ENCODE peak calls at places on chromosomes 16 and 17, in eight cellular contexts. X is ovary, L is lung, O is lower lobe of right lung, R is thoracic aorta, P is fibroblast of lung, E is endodermal cell, B is cardiac muscle cell. W is an unnamed sample. For H3K36me3 and H3K4me1, the result is how much of the 10 kb centered on the place peaks cover.

GRCh38 chr16:30335598-30336474 is 19.3 kb downstream of the CD2BP2 start:
- DNase-seq in X (no peak), L (no peak), O (no peak), R (no peak), P (peak), E (peak), B (peak), W (peak)

GRCh38 chr16:53756329-53756996 is 52.5 kb downstream of the FTO start:
- DNase-seq in X (no peak), L (no peak), O (no peak), R (no peak), P (peak), E (no peak), B (peak), W (no peak)

GRCh38 chr16:50389900-50390896 is 21.4 kb upstream of the BRD7 start:
- DNase-seq in X (no peak), L (no peak), O (no peak), R (no peak), P (no peak), E (no peak), B (no peak), W (no peak)

GRCh38 chr16:74140557-74140956 is 156.1 kb upstream of the PSMD7 start:
- DNase-seq in X (no peak), L (no peak), O (no peak), R (no peak), P (no peak), E (no peak), B (no peak), W (no peak)

GRCh38 chr16:74522160-74522559 is 84.8 kb downstream of the GLG1 start:
- DNase-seq in X (no peak), L (no peak), O (no peak), R (no peak), P (peak), E (no peak), B (peak), W (no peak)

GRCh38 chr17:50619489-50619888 is 15.2 kb upstream of the ABCC3 start:
- DNase-seq in X (no peak), L (no peak), O (no peak), R (no peak), P (no peak), E (no peak), B (no peak), W (no peak)

GRCh38 chr17:46952115-46952514 is 26.9 kb downstream of the RPRML start:
- DNase-seq in X (no peak), L (no peak), O (no peak), R (no peak), P (no peak), E (no peak), B (no peak), W (no peak)

GRCh38 chr17:3693829-3694231 is 2.1 kb downstream of the P2RX5 start:
- DNase-seq in X (no peak), L (no peak), O (no peak), R (no peak), P (no peak), E (no peak), B (no peak), W (peak)

GRCh38 chr17:3983945-3984484 is 19.8 kb upstream of the ATP2A3 start:
- DNase-seq in X (no peak), L (no peak), O (peak), R (no peak), P (peak), E (peak), B (peak), W (no peak)

GRCh38 chr17:37405955-37406634 is 541 bp downstream of the ACACA start:
- DNase-seq in X (no peak), L (no peak), O (no peak), R (no peak), P (peak), E (no peak), B (peak), W (no peak)

GRCh38 chr17:46736100-46736499 is 82.4 kb downstream of the WNT3 start:
- DNase-seq in X (no peak), L (no peak), O (no peak), R (no peak), P (no peak), E (peak), B (no peak), W (no peak)

GRCh38 chr17:27818311-27819170 is 18.2 kb upstream of the NOS2 start:
- DNase-seq in X (peak), L (no peak), O (no peak), R (no peak), P (no peak), E (no peak), B (peak), W (peak)

GRCh38 chr16:89801800-89802199 is 14.6 kb downstream of the FANCA start:
- DNase-seq in X (no peak), L (no peak), O (no peak), R (no peak), P (no peak), E (no peak), B (peak), W (no peak)

GRCh38 chr17:73911726-73912359 is 267.6 kb upstream of the SDK2 start:
- DNase-seq in X (no peak), L (no peak), O (no peak), R (no peak), P (no peak), E (peak), B (no peak), W (no peak)

GRCh38 chr16:1194665-1195392 is 30.2 kb downstream of the TPSG1 start:
- DNase-seq in X (peak), L (no peak), O (no peak), R (no peak), P (no peak), E (peak), B (no peak), W (no peak)

GRCh38 chr16:67260426-67261063 is 11.8 kb downstream of the SLC9A5 start:
- DNase-seq in X (no peak), L (no peak), O (peak), R (no peak), P (peak), E (peak), B (peak), W (no peak)

GRCh38 chr16:89164436-89164835 is 7.1 kb upstream of the CDH15 start:
- DNase-seq in X (no peak), L (no peak), O (no peak), R (no peak), P (no peak), E (no peak), B (no peak), W (no peak)

GRCh38 chr17:28475151-28475900 is 1.9 kb downstream of the SLC13A2 start:
- DNase-seq in X (no peak), L (no peak), O (no peak), R (no peak), P (no peak), E (no peak), B (no peak), W (no peak)

GRCh38 chr17:9074106-9074505 is 52.8 kb downstream of the NTN1 start:
- DNase-seq in X (no peak), L (no peak), O (no peak), R (no peak), P (peak), E (no peak), B (no peak), W (no peak)

GRCh38 chr16:81190667-81191066 is 47.8 kb upstream of the BCO1 start:
- DNase-seq in X (no peak), L (no peak), O (no peak), R (no peak), P (peak), E (no peak), B (peak), W (no peak)

GRCh38 chr16:9119795-9120194 is 28.4 kb downstream of the HAPSTR1 start:
- DNase-seq in X (no peak), L (peak), O (no peak), R (no peak), P (peak), E (no peak), B (peak), W (no peak)

GRCh38 chr17:69961488-69962145 is 113.4 kb upstream of the KCNJ16 start:
- DNase-seq in X (peak), L (no peak), O (no peak), R (no peak), P (no peak), E (peak), B (no peak), W (peak)

GRCh38 chr16:27402964-27403600 is 1.1 kb downstream of the IL21R start:
- DNase-seq in X (no peak), L (no peak), O (no peak), R (no peak), P (no peak), E (no peak), B (no peak), W (no peak)

GRCh38 chr17:66152756-66153155 is 39.2 kb downstream of the CEP112 start:
- DNase-seq in X (no peak), L (no peak), O (no peak), R (no peak), P (peak), E (no peak), B (peak), W (no peak)

GRCh38 chr16:85460983-85461813 is 151.9 kb upstream of the GSE1 start:
- DNase-seq in X (peak), L (peak), O (no peak), R (no peak), P (peak), E (peak), B (peak), W (no peak)

GRCh38 chr16:83992624-83993023 is 24.6 kb downstream of the NECAB2 start:
- DNase-seq in X (no peak), L (no peak), O (no peak), R (no peak), P (peak), E (no peak), B (peak), W (no peak)

GRCh38 chr16:70664325-70665112 is 18.2 kb downstream of the IL34 start:
- DNase-seq in X (peak), L (no peak), O (no peak), R (no peak), P (no peak), E (peak), B (no peak), W (no peak)

GRCh38 chr17:72609501-72609900 is 483.0 kb downstream of the SLC39A11 start:
- DNase-seq in X (no peak), L (no peak), O (no peak), R (no peak), P (peak), E (no peak), B (no peak), W (peak)

GRCh38 chr17:16121915-16122314 is 93.4 kb downstream of the NCOR1 start:
- DNase-seq in X (no peak), L (no peak), O (no peak), R (no peak), P (no peak), E (no peak), B (no peak), W (no peak)
- H3K36me3 ChIP-seq in X (under half), L (under half), O (half or more), R (under half), P (under half), E (half or more), B (half or more), W (half or more)

GRCh38 chr17:45149037-45149668 is 878 bp downstream of the HEXIM1 start:
- DNase-seq in X (peak), L (peak), O (peak), R (no peak), P (peak), E (peak), B (peak), W (peak)
- TF ChIP-seq CTCF in X (peak), L (peak), O (peak), R (peak), P (peak), E (peak), B (peak), W (peak)

GRCh38 chr17:64328036-64328874 is 62.4 kb downstream of the PECAM1 start:
- DNase-seq in X (no peak), L (no peak), O (no peak), R (no peak), P (no peak), E (no peak), B (peak), W (no peak)
- H3K4me1 ChIP-seq in X (under half), L (under half), O (half or more), R (half or more), P (under half), E (under half), B (under half), W (under half)

DNA sequence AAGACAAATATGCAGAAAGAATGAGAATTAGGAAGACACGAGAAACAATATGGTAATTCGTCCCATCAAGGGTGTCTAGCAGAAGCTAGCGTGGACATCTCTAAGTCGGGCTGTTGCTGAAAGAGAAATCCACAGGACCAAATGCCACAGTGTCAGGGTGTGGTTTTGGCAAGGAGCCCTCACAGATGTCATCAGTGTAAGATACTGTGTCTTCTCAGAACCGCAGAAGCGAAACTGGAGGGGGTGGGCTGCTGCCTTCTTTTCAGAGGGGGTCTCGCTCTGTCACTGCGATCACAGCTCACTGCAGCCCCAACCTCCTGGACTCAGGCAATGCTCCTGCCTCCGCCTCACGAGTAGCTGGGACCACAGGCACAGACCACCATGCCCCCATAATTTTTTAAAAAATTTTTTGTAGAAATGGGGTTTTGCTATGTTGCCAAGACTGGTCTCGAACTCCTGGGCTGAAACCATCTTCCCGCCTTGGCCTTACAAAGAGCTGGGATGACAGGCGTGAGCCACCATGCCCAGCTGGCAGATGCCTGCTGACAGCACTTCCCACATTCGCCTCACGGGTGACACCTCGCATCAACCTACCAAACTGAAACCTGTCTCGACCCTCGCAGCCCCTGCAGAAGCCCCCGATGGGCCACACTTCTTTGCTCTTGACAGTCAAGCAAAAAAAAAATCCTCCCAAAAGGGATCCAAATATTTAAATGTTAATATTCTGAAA is 26.2 kb downstream of the TRAP1 start:
- DNase-seq in X (no peak), L (no peak), O (no peak), R (no peak), P (peak), E (no peak), B (no peak), W (no peak)
- H3K36me3 ChIP-seq in X (under half), L (under half), O (under half), R (under half), P (under half), E (under half), B (under half), W (under half)

DNA sequence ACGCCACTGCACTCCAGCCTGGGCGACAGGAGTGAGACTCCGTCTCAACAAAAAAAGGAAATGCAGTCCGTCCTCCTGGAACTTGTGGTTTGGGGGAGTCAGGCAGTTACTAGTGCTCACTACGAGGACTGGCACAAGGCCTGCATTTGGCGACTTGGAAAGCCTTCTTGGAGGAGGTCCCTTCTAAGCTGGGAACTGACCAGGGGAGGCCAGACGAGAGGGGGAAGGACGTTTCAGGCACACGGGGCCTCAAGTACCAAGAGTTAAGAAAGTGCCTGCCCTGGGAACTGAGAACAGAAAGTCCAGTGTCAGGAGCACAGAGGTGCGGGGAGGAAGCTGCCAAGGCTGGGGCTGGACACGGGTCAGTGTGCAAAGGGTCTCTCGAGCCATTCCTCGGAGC is 89.9 kb downstream of the ABR start:
- DNase-seq in X (peak), L (peak), O (peak), R (no peak), P (peak), E (no peak), B (peak), W (no peak)
- TF ChIP-seq CTCF in X (no peak), L (no peak), O (no peak), R (no peak), P (no peak), E (no peak), B (no peak), W (no peak)

DNA sequence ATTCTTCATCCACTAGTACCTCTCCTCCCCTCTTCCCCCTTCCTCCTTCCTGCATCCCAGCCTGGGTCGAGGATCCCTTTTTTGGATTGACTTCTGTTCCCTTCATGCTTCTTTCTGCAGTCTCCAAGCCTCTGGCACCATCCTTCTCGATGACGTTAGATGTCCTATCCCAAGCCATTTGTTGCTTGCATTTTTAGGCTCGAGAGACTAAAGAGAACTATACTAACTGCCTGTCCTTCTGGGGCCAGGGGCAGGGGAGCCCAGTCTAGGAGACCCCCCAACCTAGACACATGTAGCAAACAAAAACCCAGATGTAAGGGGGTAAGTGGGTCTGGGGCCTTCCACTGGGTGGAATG is 23.9 kb downstream of the UNK start:
- DNase-seq in X (peak), L (no peak), O (no peak), R (no peak), P (no peak), E (no peak), B (no peak), W (no peak)
- H3K4me1 ChIP-seq in X (under half), L (under half), O (under half), R (under half), P (under half), E (under half), B (under half), W (under half)

GRCh38 chr17:77147357-77147801 is 6.6 kb downstream of the SEC14L1 start:
- DNase-seq in X (no peak), L (no peak), O (no peak), R (no peak), P (no peak), E (no peak), B (no peak), W (peak)
- H3K36me3 ChIP-seq in X (under half), L (under half), O (half or more), R (under half), P (under half), E (half or more), B (under half), W (under half)

GRCh38 chr16:12340151-12340733 is 363.7 kb downstream of the SNX29 start:
- DNase-seq in X (no peak), L (peak), O (no peak), R (no peak), P (peak), E (peak), B (peak), W (peak)
- TF ChIP-seq CTCF in X (no peak), L (no peak), O (peak), R (no peak), P (peak), E (peak), B (peak), W (peak)

GRCh38 chr17:17064322-17064721 is 22.1 kb downstream of the MPRIP start:
- DNase-seq in X (no peak), L (no peak), O (no peak), R (no peak), P (no peak), E (peak), B (no peak), W (peak)
- H3K4me1 ChIP-seq in X (under half), L (under half), O (half or more), R (half or more), P (under half), E (under half), B (under half), W (half or more)

GRCh38 chr17:5418858-5419355 is 555 bp downstream of the NUP88 start:
- DNase-seq in X (no peak), L (peak), O (peak), R (no peak), P (peak), E (no peak), B (peak), W (peak)
- H3K36me3 ChIP-seq in X (under half), L (under half), O (half or more), R (under half), P (under half), E (under half), B (under half), W (under half)

W was measured in transverse colon.